ENCODE peak calls at places on chromosome 18, in five cellular contexts. F, S, I, N and M are unnamed samples.

GRCh38 chr18:23894661-23895175 is 119.8 kb upstream of the TTC39C start:
- DNase-seq in F (no peak), S (no peak), I (no peak), N (no peak), M (no peak)

GRCh38 chr18:54736981-54737380 is 91.3 kb upstream of the RAB27B start:
- DNase-seq in F (no peak), S (peak; percentile 19), I (no peak), N (no peak), M (no peak)

GRCh38 chr18:21680148-21680547 is 24.4 kb downstream of the ABHD3 start:
- DNase-seq in F (no peak), S (no peak), I (no peak), N (no peak), M (no peak)

GRCh38 chr18:11327656-11328055 is 178.3 kb upstream of the PIEZO2 start:
- DNase-seq in F (no peak), S (no peak), I (no peak), N (no peak), M (no peak)

GRCh38 chr18:24764766-24765165 is 304.3 kb downstream of the HRH4 start:
- DNase-seq in F (no peak), S (no peak), I (no peak), N (no peak), M (no peak)

GRCh38 chr18:28961669-28962228 is 784.8 kb upstream of the CDH2 start:
- DNase-seq in F (no peak), S (peak; percentile 15), I (no peak), N (peak; percentile 64), M (peak; percentile 5)

GRCh38 chr18:27073404-27073830 is 111.7 kb downstream of the CHST9 start:
- DNase-seq in F (no peak), S (no peak), I (no peak), N (no peak), M (no peak)

GRCh38 chr18:10748641-10749040 is 222.8 kb downstream of the NAPG start:
- DNase-seq in F (no peak), S (no peak), I (no peak), N (no peak), M (peak; percentile 74)

GRCh38 chr18:5066380-5066977 is 130.6 kb downstream of the AKAIN1 start:
- DNase-seq in F (no peak), S (no peak), I (no peak), N (peak; percentile 18), M (no peak)

GRCh38 chr18:51193621-51194287 is 3.7 kb downstream of the MEX3C start:
- DNase-seq in F (no peak), S (peak; percentile 37), I (no peak), N (no peak), M (no peak)

GRCh38 chr18:33676593-33676992 is 98.6 kb downstream of the ASXL3 start:
- DNase-seq in F (no peak), S (no peak), I (no peak), N (no peak), M (no peak)

GRCh38 chr18:23259701-23260661 is 124.7 kb downstream of the CABLES1 start:
- DNase-seq in F (peak; percentile 50), S (peak; percentile 88), I (peak; percentile 60), N (peak; percentile 89), M (peak; percentile 75)

GRCh38 chr18:25875574-25875973 is 214.8 kb downstream of the SS18 start:
- DNase-seq in F (no peak), S (no peak), I (no peak), N (no peak), M (no peak)

GRCh38 chr18:62370386-62370785 is 45.3 kb downstream of the TNFRSF11A start:
- DNase-seq in F (no peak), S (no peak), I (no peak), N (no peak), M (no peak)

GRCh38 chr18:75247041-75247551 is 36.5 kb downstream of the TSHZ1 start:
- DNase-seq in F (no peak), S (peak; percentile 44), I (no peak), N (no peak), M (no peak)

GRCh38 chr18:57353940-57354461 is 1.6 kb downstream of the ST8SIA3 start:
- DNase-seq in F (no peak), S (peak; percentile 16), I (no peak), N (peak; percentile 85), M (peak; percentile 7)

GRCh38 chr18:58863539-58864145 is 1.0 kb upstream of the ZNF532 start:
- DNase-seq in F (peak; percentile 49), S (peak; percentile 64), I (no peak), N (peak; percentile 79), M (no peak)

GRCh38 chr18:75478996-75479870 is 51.7 kb upstream of the SMIM21 start:
- DNase-seq in F (no peak), S (peak; percentile 57), I (peak; percentile 25), N (peak; percentile 62), M (peak; percentile 28)

GRCh38 chr18:75638597-75639467 is 211.3 kb upstream of the SMIM21 start:
- DNase-seq in F (no peak), S (peak; percentile 52), I (peak; percentile 10), N (peak; percentile 40), M (peak; percentile 21)

GRCh38 chr18:28903366-28903765 is 726.4 kb upstream of the CDH2 start:
- DNase-seq in F (no peak), S (peak; percentile 9), I (no peak), N (no peak), M (no peak)

GRCh38 chr18:79819064-79819725 is 21.5 kb downstream of the KCNG2 start:
- DNase-seq in F (no peak), S (no peak), I (no peak), N (no peak), M (no peak)

GRCh38 chr18:36189486-36189885 is 2.2 kb downstream of the MOCOS start:
- DNase-seq in F (no peak), S (no peak), I (no peak), N (no peak), M (no peak)

GRCh38 chr18:67590571-67591141 is 74.1 kb upstream of the DSEL start:
- DNase-seq in F (no peak), S (peak; percentile 8), I (no peak), N (peak; percentile 12), M (peak; percentile 13)

GRCh38 chr18:36889316-36889715 is 60.4 kb downstream of the KIAA1328 start:
- DNase-seq in F (no peak), S (peak; percentile 56), I (no peak), N (peak; percentile 7), M (peak; percentile 14)

GRCh38 chr18:46407471-46408166 is 249.4 kb downstream of the LOXHD1 start:
- DNase-seq in F (peak; percentile 65), S (peak; percentile 5), I (no peak), N (peak; percentile 60), M (peak; percentile 61)

GRCh38 chr18:74065366-74065765 is 82.3 kb downstream of the FBXO15 start:
- DNase-seq in F (no peak), S (no peak), I (no peak), N (no peak), M (no peak)

GRCh38 chr18:26777316-26778053 is 88.0 kb downstream of the AQP4 start:
- DNase-seq in F (no peak), S (no peak), I (no peak), N (peak; percentile 19), M (no peak)

GRCh38 chr18:24176727-24177416 is 38.0 kb downstream of the CABYR start:
- DNase-seq in F (peak; percentile 53), S (peak; percentile 51), I (peak; percentile 70), N (peak; percentile 75), M (peak; percentile 44)

GRCh38 chr18:42182728-42183700 is 228.0 kb downstream of the PIK3C3 start:
- DNase-seq in F (no peak), S (peak; percentile 81), I (no peak), N (peak; percentile 31), M (no peak)

GRCh38 chr18:47561316-47561715 is 309.9 kb upstream of the SKOR2 start:
- DNase-seq in F (no peak), S (no peak), I (no peak), N (no peak), M (no peak)
- H3K4me3 ChIP-seq in F (no peak overlapping the region), S (no peak overlapping the region), I (no peak overlapping the region), N (no peak overlapping the region), M (no peak overlapping the region)

GRCh38 chr18:44824884-44825283 is 144.2 kb downstream of the SETBP1 start:
- DNase-seq in F (no peak), S (no peak), I (no peak), N (no peak), M (no peak)

GRCh38 chr18:44828080-44828479 is 147.4 kb downstream of the SETBP1 start:
- DNase-seq in F (no peak), S (no peak), I (no peak), N (no peak), M (no peak)

GRCh38 chr18:44823782-44824181 is 143.1 kb downstream of the SETBP1 start:
- DNase-seq in F (peak; percentile 38), S (no peak), I (no peak), N (no peak), M (no peak)

GRCh38 chr18:44823286-44823685 is 142.6 kb downstream of the SETBP1 start:
- DNase-seq in F (no peak), S (no peak), I (no peak), N (no peak), M (no peak)

DNA sequence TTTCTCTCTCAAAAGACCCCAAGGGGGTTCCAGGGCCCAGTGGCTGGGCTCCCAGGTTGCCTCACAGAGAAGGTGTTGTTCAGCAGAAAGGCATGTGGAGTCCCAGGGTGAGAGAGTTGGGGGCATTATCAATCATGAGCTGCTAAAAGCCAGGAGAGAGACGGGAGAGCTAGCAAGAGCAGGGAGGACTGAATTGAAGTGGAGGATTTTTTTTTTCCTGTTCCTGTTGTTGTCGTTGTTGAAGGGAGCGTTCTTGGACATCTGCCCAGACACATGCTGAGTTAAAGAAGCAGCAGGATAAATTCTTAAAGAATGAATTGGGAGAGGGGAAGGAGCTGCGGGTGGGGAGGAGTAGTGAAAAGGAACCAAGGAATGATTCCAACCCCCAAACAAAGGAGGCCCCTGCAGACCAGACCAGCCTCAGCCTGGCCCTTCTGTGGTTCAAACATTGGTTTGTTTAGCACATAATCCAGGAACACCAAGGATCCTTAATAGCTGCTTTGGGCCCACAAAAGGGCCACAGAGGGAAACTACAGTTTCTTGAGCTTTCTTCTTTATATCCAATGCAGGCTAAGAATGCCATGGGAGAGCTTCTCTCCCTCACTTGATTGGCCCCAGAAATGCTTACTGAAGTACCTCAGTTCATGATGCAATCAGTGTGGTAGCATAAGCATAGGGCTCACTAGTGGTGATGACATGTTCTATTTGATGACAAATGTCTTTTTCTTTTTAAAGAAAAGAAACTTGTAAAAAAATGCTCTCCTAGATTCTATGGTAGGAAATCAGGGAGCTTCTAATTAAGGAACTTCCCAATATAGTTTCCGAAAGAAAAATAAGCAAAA is 146.0 kb downstream of the SETBP1 start:
- DNase-seq in F (peak; percentile 69), S (peak; percentile 94), I (peak; percentile 93), N (peak; percentile 78), M (peak; percentile 93)
- H3K27ac ChIP-seq in F (peak overlapping the region; percentile 71), S (peak overlapping the region; percentile 85), I (peak overlapping the region; percentile 53), N (peak overlapping the region; percentile 83), M (peak overlapping the region; percentile 71)

GRCh38 chr18:908631-909621 is 4.3 kb downstream of the ADCYAP1 start:
- DNase-seq in F (no peak), S (peak; percentile 25), I (no peak), N (no peak), M (no peak)

GRCh38 chr18:911025-911424 is 6.4 kb downstream of the ADCYAP1 start:
- DNase-seq in F (no peak), S (no peak), I (no peak), N (no peak), M (no peak)

GRCh38 chr18:907171-907879 is 2.7 kb downstream of the ADCYAP1 start:
- DNase-seq in F (no peak), S (no peak), I (no peak), N (peak; percentile 39), M (no peak)

GRCh38 chr18:907880-908512 is 3.3 kb downstream of the ADCYAP1 start:
- DNase-seq in F (no peak), S (no peak), I (no peak), N (no peak), M (no peak)

GRCh38 chr18:910247-910646 is 5.6 kb downstream of the ADCYAP1 start:
- DNase-seq in F (no peak), S (no peak), I (no peak), N (no peak), M (no peak)
- H3K27me3 ChIP-seq in F (peaks cover 68% of the 10 kb centered on the region), S (peaks cover 66% of the 10 kb centered on the region), I (peaks cover 86% of the 10 kb centered on the region), N (peaks cover 88% of the 10 kb centered on the region), M (peaks cover 56% of the 10 kb centered on the region)

GRCh38 chr18:7116832-7117389 is 686 bp downstream of the LAMA1 start:
- DNase-seq in F (no peak), S (peak; percentile 9), I (no peak), N (peak; percentile 18), M (no peak)
- H3K4me3 ChIP-seq in F (peak overlapping the region; percentile 65), S (peak overlapping the region; percentile 83), I (peak overlapping the region; percentile 33), N (peak overlapping the region; percentile 91), M (peak overlapping the region; percentile 79)